ENCODE peak calls at places on chromosomes 6 and 20, in six cellular contexts. One of them, this sample, is unnamed.

GRCh38 chr6:14066782-14067406 is 50.7 kb upstream of the CD83 start:
- DNase-seq in Peyer's patch: no peak
- DNase-seq in thoracic aorta: no peak
- DNase-seq in NT2/D1: peak; percentile 44
- DNase-seq in SK-N-SH: peak; percentile 67
- DNase-seq in GM06990: no peak
- DNase-seq in this sample: no peak

GRCh38 chr20:22106308-22106938 is 401.0 kb downstream of the PAX1 start:
- DNase-seq in thoracic aorta: no peak
- DNase-seq in NT2/D1: peak; percentile 35
- DNase-seq in SK-N-SH: peak; percentile 11
- DNase-seq in GM06990: no peak
- DNase-seq in Peyer's patch: no peak
- DNase-seq in this sample: no peak

GRCh38 chr6:5645275-5645674 is 361.4 kb downstream of the NRN1 start:
- DNase-seq in thoracic aorta: no peak
- DNase-seq in SK-N-SH: peak; percentile 49
- DNase-seq in Peyer's patch: no peak
- DNase-seq in NT2/D1: no peak
- DNase-seq in GM06990: no peak
- DNase-seq in this sample: no peak

GRCh38 chr20:32416206-32416605 is 58.1 kb downstream of the ASXL1 start:
- DNase-seq in GM06990: no peak
- DNase-seq in SK-N-SH: no peak
- DNase-seq in NT2/D1: no peak
- DNase-seq in thoracic aorta: no peak
- DNase-seq in Peyer's patch: no peak
- DNase-seq in this sample: no peak

GRCh38 chr6:89987140-89987539 is 92.9 kb downstream of the GJA10 start:
- DNase-seq in Peyer's patch: no peak
- DNase-seq in NT2/D1: no peak
- DNase-seq in thoracic aorta: no peak
- DNase-seq in SK-N-SH: no peak
- DNase-seq in GM06990: no peak
- DNase-seq in this sample: no peak

GRCh38 chr20:57638173-57638894 is 18.1 kb upstream of the ZBP1 start:
- DNase-seq in GM06990: no peak
- DNase-seq in thoracic aorta: no peak
- DNase-seq in NT2/D1: no peak
- DNase-seq in Peyer's patch: no peak
- DNase-seq in SK-N-SH: no peak
- DNase-seq in this sample: no peak

GRCh38 chr6:43801489-43802181 is 31.6 kb downstream of the VEGFA start:
- DNase-seq in thoracic aorta: no peak
- DNase-seq in Peyer's patch: no peak
- DNase-seq in NT2/D1: no peak
- DNase-seq in SK-N-SH: no peak
- DNase-seq in GM06990: no peak
- DNase-seq in this sample: no peak

GRCh38 chr20:63753381-63753780 is 13.8 kb downstream of the SLC2A4RG start:
- DNase-seq in GM06990: no peak
- DNase-seq in Peyer's patch: no peak
- DNase-seq in SK-N-SH: no peak
- DNase-seq in thoracic aorta: no peak
- DNase-seq in NT2/D1: no peak
- DNase-seq in this sample: no peak

GRCh38 chr6:16712931-16713484 is 48.3 kb downstream of the ATXN1 start:
- DNase-seq in GM06990: peak; percentile 50
- DNase-seq in SK-N-SH: no peak
- DNase-seq in Peyer's patch: no peak
- DNase-seq in NT2/D1: no peak
- DNase-seq in thoracic aorta: no peak
- DNase-seq in this sample: peak; percentile 70

GRCh38 chr20:62246872-62247652 is 8.7 kb downstream of the OSBPL2 start:
- DNase-seq in GM06990: no peak
- DNase-seq in SK-N-SH: no peak
- DNase-seq in thoracic aorta: no peak
- DNase-seq in NT2/D1: no peak
- DNase-seq in Peyer's patch: no peak
- DNase-seq in this sample: no peak

GRCh38 chr6:42784739-42785498 is 3.1 kb downstream of the BICRAL start:
- DNase-seq in GM06990: no peak
- DNase-seq in Peyer's patch: no peak
- DNase-seq in SK-N-SH: no peak
- DNase-seq in NT2/D1: no peak
- DNase-seq in thoracic aorta: no peak
- DNase-seq in this sample: no peak

GRCh38 chr6:36523936-36524499 is 23.3 kb downstream of the STK38 start:
- DNase-seq in NT2/D1: no peak
- DNase-seq in GM06990: no peak
- DNase-seq in Peyer's patch: no peak
- DNase-seq in thoracic aorta: no peak
- DNase-seq in SK-N-SH: no peak
- DNase-seq in this sample: no peak
- H3K36me3 ChIP-seq in NT2/D1: peaks cover 63% of the 10 kb centered on the region
- H3K36me3 ChIP-seq in GM06990: peaks cover 3% of the 10 kb centered on the region
- H3K36me3 ChIP-seq in Peyer's patch: peaks cover 61% of the 10 kb centered on the region
- H3K36me3 ChIP-seq in thoracic aorta: peaks cover 39% of the 10 kb centered on the region
- H3K36me3 ChIP-seq in SK-N-SH: peaks cover 31% of the 10 kb centered on the region
- H3K36me3 ChIP-seq in this sample: peaks cover 35% of the 10 kb centered on the region

GRCh38 chr6:30914854-30915590 is 984 bp downstream of the VARS2 start:
- DNase-seq in GM06990: no peak
- DNase-seq in SK-N-SH: no peak
- DNase-seq in NT2/D1: no peak
- DNase-seq in Peyer's patch: no peak
- DNase-seq in thoracic aorta: no peak
- DNase-seq in this sample: no peak

GRCh38 chr6:30913721-30914075 is 340 bp upstream of the VARS2 start:
- DNase-seq in SK-N-SH: no peak
- DNase-seq in GM06990: no peak
- DNase-seq in NT2/D1: no peak
- DNase-seq in thoracic aorta: peak; percentile 15
- DNase-seq in Peyer's patch: no peak
- DNase-seq in this sample: no peak

GRCh38 chr6:30917487-30917886 is 3.4 kb downstream of the VARS2 start:
- DNase-seq in GM06990: no peak
- DNase-seq in thoracic aorta: no peak
- DNase-seq in SK-N-SH: no peak
- DNase-seq in Peyer's patch: no peak
- DNase-seq in NT2/D1: no peak
- DNase-seq in this sample: no peak

GRCh38 chr6:30914076-30914853 is at the start of gene VARS2:
- DNase-seq in GM06990: peak; percentile 95
- DNase-seq in thoracic aorta: peak; percentile 49
- DNase-seq in NT2/D1: peak; percentile 42
- DNase-seq in SK-N-SH: peak; percentile 99
- DNase-seq in Peyer's patch: peak; percentile 97
- DNase-seq in this sample: peak; percentile 96

DNA sequence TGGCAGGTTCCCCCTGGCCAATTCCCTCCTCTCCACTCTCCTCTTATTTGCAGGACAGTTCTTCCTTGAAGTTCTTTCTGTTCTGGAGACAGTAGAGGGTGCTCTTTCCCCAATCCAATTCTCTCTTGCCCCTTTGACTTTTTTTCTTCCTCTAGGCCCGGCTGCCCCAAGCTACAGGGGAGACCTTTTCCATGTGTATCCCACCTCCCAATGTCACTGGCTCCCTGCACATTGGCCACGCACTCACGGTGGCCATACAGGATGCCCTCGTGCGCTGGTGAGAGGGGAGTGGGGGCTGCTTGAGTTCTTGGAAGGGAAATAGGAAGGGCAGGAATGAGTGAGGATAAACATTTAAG is 1.5 kb downstream of the VARS2 start:
- DNase-seq in GM06990: no peak
- DNase-seq in Peyer's patch: no peak
- DNase-seq in NT2/D1: peak; percentile 62
- DNase-seq in SK-N-SH: peak; percentile 74
- DNase-seq in thoracic aorta: no peak
- DNase-seq in this sample: no peak
- H3K36me3 ChIP-seq in GM06990: peaks cover 32% of the 10 kb centered on the region
- H3K36me3 ChIP-seq in Peyer's patch: peaks cover 36% of the 10 kb centered on the region
- H3K36me3 ChIP-seq in NT2/D1: peaks cover 71% of the 10 kb centered on the region
- H3K36me3 ChIP-seq in SK-N-SH: peaks cover 27% of the 10 kb centered on the region
- H3K36me3 ChIP-seq in thoracic aorta: peaks cover 33% of the 10 kb centered on the region
- H3K36me3 ChIP-seq in this sample: peaks cover 18% of the 10 kb centered on the region

GRCh38 chr6:85632164-85632942 is 10.3 kb downstream of the SYNCRIP start:
- DNase-seq in Peyer's patch: no peak
- DNase-seq in NT2/D1: no peak
- DNase-seq in SK-N-SH: no peak
- DNase-seq in GM06990: no peak
- DNase-seq in thoracic aorta: no peak
- DNase-seq in this sample: no peak
- H3K36me3 ChIP-seq in Peyer's patch: peaks cover 98% of the 10 kb centered on the region
- H3K36me3 ChIP-seq in NT2/D1: peaks cover 88% of the 10 kb centered on the region
- H3K36me3 ChIP-seq in SK-N-SH: peaks cover 86% of the 10 kb centered on the region
- H3K36me3 ChIP-seq in GM06990: peaks cover 21% of the 10 kb centered on the region
- H3K36me3 ChIP-seq in thoracic aorta: peaks cover 57% of the 10 kb centered on the region
- H3K36me3 ChIP-seq in this sample: peaks cover 26% of the 10 kb centered on the region

DNA sequence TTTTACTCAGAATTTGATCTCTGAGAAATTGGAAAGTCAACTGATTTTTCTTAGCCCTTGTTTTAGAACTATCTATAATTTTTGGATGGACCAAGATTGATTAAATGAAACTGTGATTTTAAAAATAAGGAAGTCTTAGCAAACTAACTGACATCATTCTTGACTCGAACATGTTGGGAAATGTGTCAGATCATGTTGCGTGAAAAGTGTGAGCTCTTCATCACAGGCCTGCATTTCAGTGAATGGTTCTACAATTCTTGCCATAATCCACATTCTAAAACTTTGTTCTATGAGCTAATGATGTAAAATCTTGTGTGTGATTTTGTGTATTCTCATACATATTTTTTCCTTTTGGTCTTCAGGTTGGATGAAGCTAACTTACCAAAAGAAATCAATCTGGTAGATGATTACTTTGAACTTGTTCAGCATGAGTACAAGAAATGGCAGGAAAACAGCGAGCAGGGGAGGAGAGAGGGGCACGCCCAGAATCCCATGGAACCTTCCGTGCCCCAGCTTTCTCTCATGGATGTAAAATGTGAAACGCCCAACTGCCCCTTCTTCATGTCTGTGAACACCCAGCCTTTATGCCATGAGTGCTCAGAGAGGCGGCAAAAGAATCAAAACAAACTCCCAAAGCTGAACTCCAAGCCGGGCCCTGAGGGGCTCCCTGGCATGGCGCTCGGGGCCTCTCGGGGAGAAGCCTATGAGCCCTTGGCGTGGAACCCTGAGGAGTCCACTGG is 11.2 kb downstream of the TNFAIP3 start:
- DNase-seq in SK-N-SH: no peak
- DNase-seq in GM06990: no peak
- DNase-seq in Peyer's patch: no peak
- DNase-seq in NT2/D1: no peak
- DNase-seq in thoracic aorta: no peak
- DNase-seq in this sample: no peak
- H3K36me3 ChIP-seq in SK-N-SH: no peaks in the 10 kb centered on the region
- H3K36me3 ChIP-seq in GM06990: peaks cover 58% of the 10 kb centered on the region
- H3K36me3 ChIP-seq in Peyer's patch: peaks cover 86% of the 10 kb centered on the region
- H3K36me3 ChIP-seq in NT2/D1: peaks cover 87% of the 10 kb centered on the region
- H3K36me3 ChIP-seq in thoracic aorta: peaks cover 55% of the 10 kb centered on the region
- H3K36me3 ChIP-seq in this sample: peaks cover 70% of the 10 kb centered on the region

This sample was measured in sigmoid colon.